ENCODE peak calls at places on chromosomes 1 and 21, in six cellular contexts. N is transverse colon, R is K562, P is suprapubic skin, G is A549, O is ovary. Q is an unnamed sample. For H3K9me3, the result is how much of the 10 kb centered on the place peaks cover.

GRCh38 chr1:56065729-56066128 is 513.6 kb downstream of the PLPP3 start:
- DNase-seq in N (no peak), R (no peak), P (no peak), G (no peak), O (no peak), Q (no peak)

GRCh38 chr1:196669051-196669450 is 17.2 kb downstream of the CFH start:
- DNase-seq in N (no peak), R (no peak), P (no peak), G (no peak), O (no peak), Q (no peak)

GRCh38 chr1:94033849-94034248 is 87.1 kb downstream of the ABCA4 start:
- DNase-seq in N (no peak), R (no peak), P (no peak), G (no peak), O (no peak), Q (no peak)

GRCh38 chr1:116261227-116261626 is 111.8 kb upstream of the ATP1A1 start:
- DNase-seq in N (no peak), R (no peak), P (no peak), G (no peak), O (no peak), Q (peak)

GRCh38 chr1:10730985-10731384 is 65.5 kb downstream of the CASZ1 start:
- DNase-seq in N (no peak), R (no peak), P (no peak), G (peak), O (no peak), Q (no peak)

GRCh38 chr1:15617874-15618684 is 821 bp downstream of the DDI2 start:
- DNase-seq in N (peak), R (peak), P (peak), G (no peak), O (no peak), Q (no peak)

GRCh38 chr1:77350012-77350411 is 68.2 kb downstream of the AK5 start:
- DNase-seq in N (no peak), R (no peak), P (no peak), G (no peak), O (no peak), Q (no peak)

GRCh38 chr1:44036409-44037111 is 5.3 kb upstream of the SLC6A9 start:
- DNase-seq in N (peak), R (peak), P (peak), G (peak), O (peak), Q (no peak)

GRCh38 chr1:162151900-162152829 is 82.7 kb downstream of the NOS1AP start:
- DNase-seq in N (no peak), R (no peak), P (no peak), G (no peak), O (no peak), Q (no peak)

GRCh38 chr1:233261206-233261605 is 34.3 kb downstream of the PCNX2 start:
- DNase-seq in N (no peak), R (no peak), P (no peak), G (no peak), O (no peak), Q (no peak)

GRCh38 chr21:35989185-35989735 is 71.1 kb downstream of the SETD4 start:
- DNase-seq in N (no peak), R (no peak), P (peak), G (no peak), O (no peak), Q (peak)

GRCh38 chr1:205598841-205599666 is 32.8 kb downstream of the ELK4 start:
- DNase-seq in N (peak), R (no peak), P (peak), G (no peak), O (peak), Q (peak)

GRCh38 chr1:46550751-46551231 is 656 bp downstream of the KNCN start:
- DNase-seq in N (peak), R (peak), P (no peak), G (no peak), O (no peak), Q (no peak)

GRCh38 chr1:148362141-148362929 is 120.8 kb downstream of the PPIAL4G start:
- DNase-seq in N (peak), R (no peak), P (no peak), G (no peak), O (no peak), Q (no peak)

GRCh38 chr1:207840380-207840779 is 70.5 kb downstream of the CD34 start:
- DNase-seq in N (no peak), R (peak), P (no peak), G (no peak), O (no peak), Q (no peak)

GRCh38 chr1:207004931-207005830 is 27.4 kb downstream of the C1orf116 start:
- DNase-seq in N (peak), R (peak), P (no peak), G (peak), O (no peak), Q (no peak)

GRCh38 chr1:36179220-36179600 is 23.2 kb downstream of the MAP7D1 start:
- DNase-seq in N (no peak), R (no peak), P (no peak), G (no peak), O (no peak), Q (no peak)

GRCh38 chr1:214216031-214216430 is 64.9 kb upstream of the SMYD2 start:
- DNase-seq in N (no peak), R (no peak), P (no peak), G (no peak), O (no peak), Q (no peak)

GRCh38 chr1:214214851-214215250 is 66.1 kb upstream of the SMYD2 start:
- DNase-seq in N (no peak), R (no peak), P (no peak), G (no peak), O (no peak), Q (no peak)

GRCh38 chr1:214215583-214215982 is 65.4 kb upstream of the SMYD2 start:
- DNase-seq in N (no peak), R (no peak), P (no peak), G (no peak), O (no peak), Q (no peak)

GRCh38 chr1:214216779-214217178 is 64.2 kb upstream of the SMYD2 start:
- DNase-seq in N (no peak), R (no peak), P (no peak), G (no peak), O (no peak), Q (no peak)

DNA sequence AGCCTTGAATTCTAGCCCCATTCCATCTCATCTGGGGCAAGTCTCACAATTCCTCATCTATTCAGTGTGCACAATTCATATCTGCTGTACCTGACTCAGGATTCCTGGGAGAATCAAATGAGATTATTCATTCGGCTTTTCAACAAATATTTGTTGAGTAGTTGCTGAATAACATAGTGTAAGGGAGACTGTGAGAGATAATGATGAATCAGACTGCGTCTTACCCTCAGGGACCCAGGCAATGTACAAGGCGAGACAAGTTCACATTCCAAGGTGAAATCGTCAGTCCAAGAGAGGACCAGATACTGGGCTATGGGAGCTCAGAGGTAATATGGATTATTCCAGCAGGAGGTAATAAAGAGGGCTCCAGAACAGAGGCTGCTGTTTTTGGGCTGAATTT is 67.8 kb upstream of the SMYD2 start:
- DNase-seq in N (no peak), R (no peak), P (no peak), G (peak), O (no peak), Q (no peak)
- H3K27ac ChIP-seq in N (no peak), R (no peak), P (no peak), G (peak), O (no peak), Q (no peak)

GRCh38 chr1:153122831-153123421 is 9.6 kb upstream of the SPRR2F start:
- DNase-seq in N (no peak), R (no peak), P (no peak), G (no peak), O (peak), Q (no peak)
- TF ChIP-seq EP300 in N (no peak), R (no peak), P (no peak), G (no peak), O (no peak), Q (no peak)

GRCh38 chr1:240739139-240739538 is 127.2 kb upstream of the GREM2 start:
- DNase-seq in N (no peak), R (no peak), P (no peak), G (no peak), O (no peak), Q (no peak)
- H3K9me3 ChIP-seq in N (under half), R (under half), P (under half), G (under half), O (under half), Q (under half)

GRCh38 chr1:178300350-178300699 is 196.4 kb downstream of the CLEC20A start:
- DNase-seq in N (no peak), R (no peak), P (no peak), G (no peak), O (no peak), Q (no peak)

DNA sequence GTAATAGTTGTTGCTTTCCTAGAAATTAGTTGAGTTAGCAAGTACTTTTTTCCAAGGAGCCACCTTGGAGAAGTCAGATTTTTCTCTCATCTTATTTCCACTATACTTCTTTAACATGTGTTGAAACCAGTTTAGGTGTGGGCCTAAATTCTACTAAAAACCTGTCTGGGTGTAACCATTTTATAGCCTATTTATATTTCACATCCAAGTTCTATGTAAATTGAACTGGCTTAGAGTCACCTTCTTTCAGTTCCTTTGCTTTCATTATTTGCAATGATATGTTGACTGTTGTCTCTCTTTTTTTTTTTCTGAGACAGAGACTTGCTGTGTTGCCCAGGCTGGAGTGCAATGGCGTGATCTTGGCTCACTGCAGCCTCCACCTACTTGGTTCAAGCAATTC is 195.6 kb downstream of the CLEC20A start:
- DNase-seq in N (no peak), R (no peak), P (no peak), G (no peak), O (no peak), Q (no peak)
- H3K27ac ChIP-seq in N (peak), R (no peak), P (peak), G (no peak), O (no peak), Q (no peak)

GRCh38 chr1:59693431-59693830 is 121.3 kb upstream of the HOOK1 start:
- DNase-seq in N (no peak), R (no peak), P (no peak), G (no peak), O (no peak), Q (peak)

GRCh38 chr1:59690531-59690930 is 124.2 kb upstream of the HOOK1 start:
- DNase-seq in N (no peak), R (no peak), P (no peak), G (no peak), O (no peak), Q (peak)

GRCh38 chr1:59691261-59691660 is 123.5 kb upstream of the HOOK1 start:
- DNase-seq in N (peak), R (no peak), P (peak), G (no peak), O (peak), Q (peak)

GRCh38 chr1:59695301-59695700 is 119.4 kb upstream of the HOOK1 start:
- DNase-seq in N (no peak), R (no peak), P (no peak), G (no peak), O (no peak), Q (peak)

DNA sequence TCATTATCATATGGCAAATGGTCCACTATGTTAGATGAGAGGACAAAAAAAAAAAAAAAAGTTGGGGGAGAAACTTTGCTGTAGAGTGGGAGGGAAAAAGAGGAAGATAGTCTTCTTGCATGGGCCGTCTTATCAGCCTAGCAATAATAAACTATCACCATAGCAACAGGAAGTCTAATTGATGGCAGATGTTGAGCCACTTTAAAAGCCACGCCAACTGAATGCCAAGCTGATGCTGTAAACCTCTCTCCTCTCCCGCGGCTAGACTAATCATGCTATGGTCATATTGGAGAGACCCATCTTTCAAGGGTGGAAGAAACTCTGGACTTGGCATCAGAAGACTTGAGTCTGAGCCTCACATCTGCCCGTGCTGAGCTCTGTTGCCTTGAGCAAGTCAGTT is 122.2 kb upstream of the HOOK1 start:
- DNase-seq in N (no peak), R (no peak), P (no peak), G (no peak), O (no peak), Q (peak)
- TF ChIP-seq EP300 in N (no peak), R (no peak), P (no peak), G (no peak), O (no peak), Q (no peak)

GRCh38 chr1:152419917-152420316 is 5.9 kb upstream of the CRNN start:
- DNase-seq in N (no peak), R (no peak), P (no peak), G (no peak), O (no peak), Q (peak)

GRCh38 chr1:152413909-152414308 is at the start of gene CRNN:
- DNase-seq in N (no peak), R (no peak), P (no peak), G (no peak), O (no peak), Q (no peak)

GRCh38 chr1:152411144-152411543 is 2.9 kb downstream of the CRNN start:
- DNase-seq in N (no peak), R (no peak), P (no peak), G (no peak), O (no peak), Q (no peak)

GRCh38 chr1:152411846-152412245 is 2.2 kb downstream of the CRNN start:
- DNase-seq in N (no peak), R (no peak), P (no peak), G (no peak), O (no peak), Q (no peak)

DNA sequence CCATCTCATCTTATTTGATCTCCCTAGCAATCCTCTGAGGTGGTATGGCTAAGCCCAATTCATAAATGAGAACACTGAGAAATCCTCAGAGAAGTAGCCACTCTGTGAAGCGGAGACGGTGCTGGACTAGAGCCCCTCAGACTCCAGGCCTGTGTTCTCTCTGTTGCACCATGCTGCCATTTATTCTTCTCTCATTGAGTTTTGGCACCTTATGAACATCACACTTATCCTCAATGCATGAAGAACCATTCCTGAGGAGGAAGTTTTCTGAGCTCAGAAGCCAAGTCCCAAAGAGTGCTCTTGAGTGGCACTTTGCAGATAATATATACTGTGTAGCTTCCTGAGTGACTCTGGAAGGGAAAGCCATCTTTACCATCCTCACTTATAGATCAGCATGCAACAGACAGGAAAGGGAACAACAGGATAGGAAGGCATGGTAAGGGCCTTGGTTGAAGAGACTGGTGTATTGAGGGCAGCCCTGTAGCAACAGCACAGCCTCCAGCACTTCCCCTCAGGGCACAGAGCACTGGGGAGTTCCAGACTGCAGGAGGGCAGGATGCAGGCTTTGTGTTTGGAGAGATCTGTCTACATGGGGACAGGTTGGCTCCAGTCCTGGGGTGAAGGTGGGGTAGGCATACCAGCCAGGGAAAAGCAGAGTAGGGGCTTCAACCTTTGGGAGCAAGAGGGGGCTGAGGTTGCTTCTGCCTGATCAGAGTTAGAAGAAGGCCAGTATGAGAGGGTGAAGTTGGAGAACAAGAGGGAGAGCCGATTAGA is 1.6 kb upstream of the CRNN start:
- DNase-seq in N (no peak), R (no peak), P (no peak), G (no peak), O (no peak), Q (peak)
- H3K9me3 ChIP-seq in N (under half), R (under half), P (under half), G (under half), O (under half), Q (under half)

DNA sequence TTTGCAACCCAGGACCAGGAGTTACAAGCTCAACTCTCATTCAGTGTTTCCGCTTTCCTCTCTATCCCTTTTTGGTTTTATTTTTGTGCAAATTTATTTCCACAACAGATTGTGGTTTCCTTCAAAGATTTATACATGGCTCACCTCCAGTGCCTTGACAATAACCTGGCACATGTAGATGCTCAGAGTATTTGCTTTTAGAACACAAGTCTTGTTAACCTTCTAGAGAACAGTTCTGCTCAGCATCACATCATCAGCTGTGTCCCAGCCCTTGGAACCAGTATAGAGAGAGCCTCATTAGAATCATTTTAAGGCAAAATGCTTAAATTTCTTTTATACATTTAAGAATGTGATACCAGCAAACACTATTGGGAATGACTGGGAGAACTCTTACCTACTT is 133.7 kb downstream of the TENT5C start:
- DNase-seq in N (no peak), R (no peak), P (no peak), G (no peak), O (no peak), Q (no peak)
- H3K27ac ChIP-seq in N (no peak), R (no peak), P (no peak), G (no peak), O (no peak), Q (no peak)

DNA sequence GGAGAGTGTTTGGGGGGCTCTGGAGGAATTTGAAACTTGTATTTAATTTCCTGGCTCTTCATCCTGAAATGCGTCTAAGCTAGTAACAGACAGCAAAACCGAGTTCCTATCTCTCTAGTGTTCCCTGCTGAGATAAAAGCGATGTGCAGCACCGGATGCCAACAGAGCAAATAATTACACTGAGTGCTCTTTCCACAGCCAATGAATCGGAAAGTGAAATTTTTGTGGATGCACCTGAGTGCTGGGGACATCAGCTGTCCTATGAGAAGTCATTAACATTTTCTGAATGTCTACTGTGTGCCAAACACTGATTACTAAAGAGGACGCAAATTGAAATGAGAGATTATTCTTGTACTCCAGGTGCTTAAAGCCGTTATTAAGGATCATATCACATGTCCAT is 278.0 kb downstream of the RGS7 start:
- DNase-seq in N (no peak), R (no peak), P (no peak), G (no peak), O (no peak), Q (no peak)
- TF ChIP-seq EP300 in N (no peak), R (no peak), P (no peak), G (no peak), O (no peak), Q (no peak)